ENCODE peak calls at places on chromosomes 12 and 14, in six cellular contexts. K, A, L, T, U and J are unnamed samples.

GRCh38 chr12:107236824-107237467 is 143.6 kb upstream of the CRY1 start:
- DNase-seq in A (no peak), K (no peak), L (peak; percentile 43), T (peak; percentile 10), U (no peak), J (no peak)

GRCh38 chr14:70856851-70857498 is 47.7 kb upstream of the MAP3K9 start:
- DNase-seq in T (peak; percentile 77), U (no peak), A (no peak), K (no peak), L (peak; percentile 77), J (no peak)

GRCh38 chr12:5085896-5086295 is 42.2 kb downstream of the KCNA5 start:
- DNase-seq in U (no peak), L (no peak), A (no peak), T (peak; percentile 80), K (no peak), J (no peak)

GRCh38 chr12:96177013-96177412 is 17.2 kb upstream of the ELK3 start:
- DNase-seq in T (no peak), K (no peak), U (no peak), A (no peak), L (no peak), J (peak; percentile 76)

GRCh38 chr12:55972045-55972843 is 1.6 kb upstream of the RAB5B start:
- DNase-seq in K (no peak), T (no peak), L (no peak), A (no peak), U (no peak), J (no peak)

GRCh38 chr12:32454075-32454474 is 54.7 kb downstream of the FGD4 start:
- DNase-seq in A (no peak), K (no peak), T (peak; percentile 21), U (no peak), L (no peak), J (no peak)

GRCh38 chr14:23439107-23439835 is 3.8 kb upstream of the MYH7 start:
- DNase-seq in A (no peak), L (no peak), U (no peak), K (no peak), T (no peak), J (no peak)

GRCh38 chr12:108236366-108236765 is 102.7 kb downstream of the CMKLR1 start:
- DNase-seq in A (no peak), K (no peak), U (no peak), L (no peak), T (no peak), J (no peak)

GRCh38 chr12:27705263-27705662 is 5.4 kb upstream of the MRPS35 start:
- DNase-seq in T (no peak), A (no peak), L (no peak), U (no peak), K (no peak), J (no peak)

GRCh38 chr12:106580671-106581508 is 1.9 kb upstream of the RFX4 start:
- DNase-seq in A (no peak), L (no peak), U (no peak), T (no peak), K (no peak), J (no peak)

GRCh38 chr12:10130042-10130441 is at the start of gene CLEC7A:
- DNase-seq in K (no peak), A (no peak), L (no peak), U (no peak), T (no peak), J (no peak)

GRCh38 chr12:10363665-10363921 is 26.2 kb downstream of the KLRK1 start:
- DNase-seq in U (no peak), T (no peak), K (no peak), A (no peak), L (no peak), J (no peak)